ENCODE peak calls at places on chromosomes 11 and 22, in four cellular contexts. V is SK-N-SH, S is K562, H is GM12878. N is an unnamed sample.

GRCh38 chr22:19769393-19769715 is 8.8 kb downstream of the TBX1 start:
- DNase-seq in H (no peak), S (no peak), V (no peak), N (no peak)

GRCh38 chr22:44869196-44869595 is 116.8 kb downstream of the ARHGAP8 start:
- DNase-seq in H (no peak), V (peak; percentile 11), S (no peak), N (no peak)

GRCh38 chr11:134740590-134741342 is 328.7 kb upstream of the B3GAT1 start:
- DNase-seq in H (no peak), S (no peak), V (no peak), N (no peak)

GRCh38 chr11:117837791-117838190 is 13.2 kb upstream of the FXYD2 start:
- DNase-seq in S (no peak), V (no peak), H (no peak), N (no peak)

GRCh38 chr22:38070250-38070921 is 13.2 kb downstream of the PICK1 start:
- DNase-seq in H (no peak), V (peak; percentile 1), S (no peak), N (no peak)

GRCh38 chr11:12149672-12150225 is 39.4 kb downstream of the MICAL2 start:
- DNase-seq in S (peak; percentile 60), V (no peak), H (no peak), N (no peak)

GRCh38 chr22:44386386-44387035 is 73.8 kb upstream of the SHISAL1 start:
- DNase-seq in S (no peak), H (no peak), V (no peak), N (no peak)

GRCh38 chr11:61841636-61842332 is 13.7 kb downstream of the FADS2 start:
- DNase-seq in H (no peak), V (no peak), S (peak; percentile 75), N (no peak)

GRCh38 chr11:12201016-12201985 is 90.9 kb downstream of the MICAL2 start:
- DNase-seq in V (peak; percentile 60), S (peak; percentile 90), H (no peak), N (no peak)

GRCh38 chr11:45961841-45962240 is 39.4 kb downstream of the LARGE2 start:
- DNase-seq in V (no peak), S (no peak), H (no peak), N (no peak)

GRCh38 chr11:84437129-84438123 is 1151.3 kb upstream of the CCDC90B start:
- DNase-seq in H (peak; percentile 3), S (no peak), V (no peak), N (peak; percentile 68)

GRCh38 chr11:396948-397548 is 3.0 kb downstream of the PKP3 start:
- DNase-seq in V (peak; percentile 95), H (no peak), S (no peak), N (no peak)

GRCh38 chr11:82174610-82175009 is 559.1 kb downstream of the FAM181B start:
- DNase-seq in S (no peak), V (no peak), H (no peak), N (peak; percentile 8)

GRCh38 chr11:112352907-112353306 is 92.2 kb upstream of the PLET1 start:
- DNase-seq in V (no peak), H (no peak), S (no peak), N (no peak)

GRCh38 chr11:11979487-11980117 is 28.8 kb downstream of the DKK3 start:
- DNase-seq in H (no peak), V (peak; percentile 69), S (no peak), N (no peak)

GRCh38 chr11:85118151-85118550 is 509.0 kb downstream of the DLG2 start:
- DNase-seq in H (no peak), V (no peak), S (no peak), N (peak; percentile 18)

GRCh38 chr11:43903086-43903485 is 22.5 kb downstream of the ALKBH3 start:
- DNase-seq in S (no peak), H (no peak), V (no peak), N (no peak)

GRCh38 chr11:35207471-35208403 is 68.8 kb downstream of the CD44 start:
- DNase-seq in H (no peak), S (no peak), V (no peak), N (no peak)

GRCh38 chr11:44509291-44509690 is 56.2 kb upstream of the CD82 start:
- DNase-seq in S (no peak), V (no peak), H (no peak), N (no peak)

GRCh38 chr11:124839051-124839971 is 25.9 kb upstream of the ROBO3 start:
- DNase-seq in H (no peak), V (peak; percentile 58), S (peak; percentile 21), N (no peak)

GRCh38 chr11:86814775-86815174 is 14.4 kb downstream of the PRSS23 start:
- DNase-seq in H (no peak), V (no peak), S (no peak), N (no peak)

GRCh38 chr11:42992594-42992993 is 319.2 kb upstream of the API5 start:
- DNase-seq in V (no peak), S (no peak), H (no peak), N (no peak)

GRCh38 chr11:19763315-19763714 is 50.7 kb downstream of the NAV2 start:
- DNase-seq in H (no peak), S (no peak), V (no peak), N (no peak)

GRCh38 chr11:66546368-66546965 is at the start of gene ACTN3:
- DNase-seq in S (peak; percentile 56), H (no peak), V (peak; percentile 48), N (no peak)

GRCh38 chr11:12280838-12281565 is 96.4 kb upstream of the PARVA start:
- DNase-seq in S (no peak), H (no peak), V (peak; percentile 9), N (no peak)

GRCh38 chr22:24146791-24147353 is 34.4 kb upstream of the SUSD2 start:
- DNase-seq in S (no peak), H (no peak), V (peak; percentile 75), N (no peak)

GRCh38 chr11:71393283-71393682 is 54.9 kb downstream of the DHCR7 start:
- DNase-seq in H (no peak), V (no peak), S (no peak), N (no peak)

GRCh38 chr11:87908086-87908485 is 267.2 kb downstream of the RAB38 start:
- DNase-seq in S (no peak), V (no peak), H (no peak), N (no peak)

GRCh38 chr11:47333526-47333845 is 19.0 kb downstream of the MYBPC3 start:
- DNase-seq in H (no peak), V (peak; percentile 34), S (no peak), N (no peak)

DNA sequence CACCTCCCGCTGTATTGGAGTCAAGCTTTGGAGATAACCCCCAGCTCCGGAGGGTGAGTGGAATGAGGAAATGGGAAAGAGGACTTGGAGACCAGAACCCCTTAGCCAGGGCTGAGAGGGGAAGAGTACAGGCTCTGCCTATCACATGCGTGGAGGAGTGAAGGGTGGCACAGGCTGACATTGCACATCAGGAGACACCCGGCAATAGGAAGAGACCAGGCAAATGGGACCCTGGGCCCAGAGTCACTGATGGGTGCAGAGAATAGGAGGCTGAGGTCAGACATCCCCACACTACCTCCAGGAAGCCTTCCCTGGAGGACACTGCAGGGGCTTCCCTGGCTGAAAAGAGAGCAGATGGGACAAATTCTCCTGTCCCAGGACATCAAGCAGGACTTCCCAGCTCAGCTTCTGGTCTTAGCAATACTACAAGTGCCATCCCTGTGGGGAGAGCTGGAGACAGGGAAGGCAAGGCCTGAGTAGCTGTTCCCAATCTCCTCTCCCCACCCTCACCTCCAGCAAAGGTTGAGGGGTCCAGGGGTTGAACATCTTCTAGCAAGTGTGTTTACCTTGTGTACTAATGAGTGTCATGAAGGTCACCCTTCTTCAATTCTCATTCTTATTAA is 160.7 kb downstream of the BUD13 start:
- DNase-seq in V (no peak), S (no peak), H (no peak), N (no peak)
- H3K4me1 ChIP-seq in V (no peaks in the 10 kb centered on the region), S (no peaks in the 10 kb centered on the region), H (peaks cover 6% of the 10 kb centered on the region), N (no peaks in the 10 kb centered on the region)

GRCh38 chr22:39818050-39818449 is 75.5 kb downstream of the ENTHD1 start:
- DNase-seq in H (no peak), V (no peak), S (no peak), N (no peak)
- TF ChIP-seq YY1 in H (no peak), V (no peak), S (no peak), N (no peak)

GRCh38 chr11:16861867-16862266 is 123.4 kb downstream of the C11orf58 start:
- DNase-seq in V (no peak), H (no peak), S (no peak), N (no peak)
- H3K4me1 ChIP-seq in V (no peaks in the 10 kb centered on the region), H (no peaks in the 10 kb centered on the region), S (peaks cover 23% of the 10 kb centered on the region), N (no peaks in the 10 kb centered on the region)

GRCh38 chr11:64126796-64127195 is 39.1 kb downstream of the MACROD1 start:
- DNase-seq in H (no peak), V (no peak), S (no peak), N (no peak)
- TF ChIP-seq YY1 in H (no peak), V (no peak), S (no peak), N (no peak)

GRCh38 chr11:2678396-2678795 is 21.4 kb downstream of the KCNQ1OT1 start:
- DNase-seq in S (no peak), H (no peak), V (no peak), N (no peak)
- H3K4me1 ChIP-seq in S (peaks cover 10% of the 10 kb centered on the region), H (peaks cover 7% of the 10 kb centered on the region), V (no peaks in the 10 kb centered on the region), N (peaks cover 13% of the 10 kb centered on the region)

GRCh38 chr11:116601734-116602636 is 170.8 kb downstream of the BUD13 start:
- DNase-seq in S (no peak), V (no peak), H (no peak), N (no peak)
- TF ChIP-seq YY1 in S (no peak), V (no peak), H (no peak), N (no peak)

GRCh38 chr11:118910309-118911112 is 15.2 kb downstream of the BCL9L start:
- DNase-seq in H (no peak), V (no peak), S (peak; percentile 80), N (no peak)

GRCh38 chr11:118912742-118913410 is 12.8 kb downstream of the BCL9L start:
- DNase-seq in S (no peak), H (peak; percentile 43), V (no peak), N (no peak)

GRCh38 chr11:118911113-118911879 is 14.4 kb downstream of the BCL9L start:
- DNase-seq in H (no peak), V (no peak), S (peak; percentile 60), N (no peak)

GRCh38 chr11:118913411-118914125 is 12.2 kb downstream of the BCL9L start:
- DNase-seq in H (no peak), V (no peak), S (no peak), N (no peak)

DNA sequence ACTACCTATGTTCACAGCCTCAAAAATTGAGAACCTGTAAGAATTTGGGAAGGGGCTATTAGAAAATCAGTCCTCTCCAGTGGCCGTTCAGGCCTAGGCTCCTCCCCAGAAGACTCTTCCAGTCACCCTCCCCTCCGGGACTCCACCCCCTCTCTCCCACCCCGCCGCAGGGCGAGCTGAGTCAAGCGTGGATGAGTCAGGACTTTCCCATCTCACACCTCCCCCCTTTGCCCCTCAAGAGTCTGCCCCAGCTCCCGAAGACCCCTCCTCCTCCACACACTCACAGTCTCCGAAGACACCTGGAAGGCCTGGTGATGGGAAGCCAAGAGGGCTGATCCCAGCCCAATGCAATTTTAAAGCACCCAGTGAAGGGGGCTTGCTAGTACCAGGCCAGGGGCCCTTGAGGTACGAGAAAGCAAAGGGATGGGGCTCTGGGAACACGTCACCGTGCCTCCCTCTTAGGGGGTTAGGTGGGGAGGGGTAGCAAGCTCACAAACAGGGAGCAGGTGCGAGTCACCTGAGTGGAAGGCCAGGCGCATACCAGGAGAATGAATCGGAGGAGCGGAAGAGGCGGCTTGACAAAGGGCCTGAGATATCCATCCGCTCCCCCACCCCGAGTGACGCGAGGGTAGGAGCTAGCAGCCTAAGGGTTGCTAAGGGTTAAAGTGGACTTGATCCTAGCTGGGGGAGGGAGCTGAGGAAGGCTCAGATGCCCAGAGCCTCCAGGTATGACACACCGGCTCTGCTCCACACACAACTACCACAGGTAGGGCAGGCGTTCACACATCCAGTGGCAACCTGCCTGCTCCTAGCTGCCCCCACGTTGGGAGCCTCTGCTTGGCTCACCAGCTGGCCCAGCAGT is 13.6 kb downstream of the BCL9L start:
- DNase-seq in H (no peak), V (no peak), S (peak; percentile 81), N (no peak)
- H3K4me1 ChIP-seq in H (peaks cover 51% of the 10 kb centered on the region), V (peaks cover 94% of the 10 kb centered on the region), S (peaks cover 45% of the 10 kb centered on the region), N (peaks cover 35% of the 10 kb centered on the region)

GRCh38 chr11:18115360-18116127 is 9.7 kb upstream of the SAAL1 start:
- DNase-seq in V (peak; percentile 85), H (peak; percentile 19), S (peak; percentile 77), N (peak; percentile 57)
- TF ChIP-seq YY1 in V (no peak), H (peak; percentile 38), S (no peak), N (no peak)